ENCODE peak calls at places on chromosomes 5 and 9, in seven cellular contexts. One of them, this sample, is unnamed.

GRCh38 chr9:81855538-81855937 is 72.7 kb upstream of the SPATA31D4 start:
- DNase-seq in stomach: no peak
- DNase-seq in right lobe of liver: no peak
- DNase-seq in Karpas-422: no peak
- DNase-seq in GM12878: no peak
- DNase-seq in body of pancreas: no peak
- DNase-seq in HepG2: no peak
- DNase-seq in this sample: no peak

GRCh38 chr9:107034831-107035230 is 171.9 kb downstream of the ZNF462 start:
- DNase-seq in body of pancreas: no peak
- DNase-seq in stomach: no peak
- DNase-seq in Karpas-422: no peak
- DNase-seq in HepG2: no peak
- DNase-seq in right lobe of liver: no peak
- DNase-seq in GM12878: peak; percentile 53
- DNase-seq in this sample: no peak

GRCh38 chr9:72383978-72384709 is 19.1 kb upstream of the ZFAND5 start:
- DNase-seq in body of pancreas: no peak
- DNase-seq in right lobe of liver: no peak
- DNase-seq in HepG2: no peak
- DNase-seq in Karpas-422: no peak
- DNase-seq in stomach: no peak
- DNase-seq in GM12878: no peak
- DNase-seq in this sample: no peak

GRCh38 chr9:19102181-19102630 is 498 bp downstream of the HAUS6 start:
- DNase-seq in HepG2: peak; percentile 62
- DNase-seq in body of pancreas: peak; percentile 31
- DNase-seq in stomach: no peak
- DNase-seq in right lobe of liver: peak; percentile 54
- DNase-seq in Karpas-422: peak; percentile 76
- DNase-seq in GM12878: no peak
- DNase-seq in this sample: no peak

GRCh38 chr5:159786901-159787691 is 129.2 kb upstream of the ADRA1B start:
- DNase-seq in body of pancreas: no peak
- DNase-seq in stomach: no peak
- DNase-seq in GM12878: no peak
- DNase-seq in HepG2: no peak
- DNase-seq in right lobe of liver: no peak
- DNase-seq in Karpas-422: no peak
- DNase-seq in this sample: no peak

GRCh38 chr5:122942164-122942914 is 94.2 kb downstream of the PPIC start:
- DNase-seq in stomach: no peak
- DNase-seq in right lobe of liver: no peak
- DNase-seq in Karpas-422: no peak
- DNase-seq in HepG2: no peak
- DNase-seq in body of pancreas: no peak
- DNase-seq in GM12878: no peak
- DNase-seq in this sample: no peak

GRCh38 chr5:177366528-177367322 is 9.0 kb downstream of the RGS14 start:
- DNase-seq in GM12878: no peak
- DNase-seq in stomach: peak; percentile 93
- DNase-seq in HepG2: peak; percentile 75
- DNase-seq in body of pancreas: peak; percentile 95
- DNase-seq in right lobe of liver: peak; percentile 97
- DNase-seq in Karpas-422: peak; percentile 73
- DNase-seq in this sample: no peak

GRCh38 chr9:109176963-109177362 is 9.9 kb upstream of the FRRS1L start:
- DNase-seq in HepG2: no peak
- DNase-seq in GM12878: no peak
- DNase-seq in right lobe of liver: no peak
- DNase-seq in body of pancreas: no peak
- DNase-seq in Karpas-422: no peak
- DNase-seq in stomach: no peak
- DNase-seq in this sample: no peak

GRCh38 chr9:79976501-79977444 is 405.0 kb downstream of the TLE4 start:
- DNase-seq in GM12878: no peak
- DNase-seq in right lobe of liver: no peak
- DNase-seq in stomach: no peak
- DNase-seq in body of pancreas: no peak
- DNase-seq in HepG2: no peak
- DNase-seq in Karpas-422: no peak
- DNase-seq in this sample: no peak

GRCh38 chr5:128905225-128906110 is 59.8 kb upstream of the SLC27A6 start:
- DNase-seq in right lobe of liver: no peak
- DNase-seq in stomach: no peak
- DNase-seq in body of pancreas: peak; percentile 38
- DNase-seq in HepG2: peak; percentile 34
- DNase-seq in GM12878: no peak
- DNase-seq in Karpas-422: peak; percentile 81
- DNase-seq in this sample: peak; percentile 15

GRCh38 chr5:140801494-140801841 is 611 bp downstream of the PCDHA3 start:
- DNase-seq in right lobe of liver: no peak
- DNase-seq in HepG2: no peak
- DNase-seq in body of pancreas: no peak
- DNase-seq in stomach: no peak
- DNase-seq in GM12878: no peak
- DNase-seq in Karpas-422: no peak
- DNase-seq in this sample: no peak

GRCh38 chr9:129458155-129458661 is 162.7 kb downstream of the C9orf50 start:
- DNase-seq in right lobe of liver: peak; percentile 72
- DNase-seq in stomach: peak; percentile 60
- DNase-seq in body of pancreas: no peak
- DNase-seq in HepG2: peak; percentile 51
- DNase-seq in Karpas-422: no peak
- DNase-seq in GM12878: peak; percentile 24
- DNase-seq in this sample: peak; percentile 46

GRCh38 chr9:4572184-4572826 is 82.0 kb downstream of the SLC1A1 start:
- DNase-seq in body of pancreas: no peak
- DNase-seq in Karpas-422: no peak
- DNase-seq in stomach: no peak
- DNase-seq in right lobe of liver: no peak
- DNase-seq in HepG2: no peak
- DNase-seq in GM12878: no peak
- DNase-seq in this sample: no peak

GRCh38 chr9:135410831-135411473 is 68.6 kb upstream of the PPP1R26 start:
- DNase-seq in stomach: no peak
- DNase-seq in right lobe of liver: no peak
- DNase-seq in Karpas-422: no peak
- DNase-seq in GM12878: no peak
- DNase-seq in body of pancreas: no peak
- DNase-seq in HepG2: peak; percentile 7
- DNase-seq in this sample: no peak

GRCh38 chr5:51892680-51893079 is 509.4 kb downstream of the ISL1 start:
- DNase-seq in GM12878: no peak
- DNase-seq in Karpas-422: no peak
- DNase-seq in HepG2: no peak
- DNase-seq in body of pancreas: no peak
- DNase-seq in stomach: no peak
- DNase-seq in right lobe of liver: no peak
- DNase-seq in this sample: no peak

GRCh38 chr9:103242025-103242424 is 246.9 kb downstream of the CYLC2 start:
- DNase-seq in Karpas-422: no peak
- DNase-seq in stomach: no peak
- DNase-seq in body of pancreas: no peak
- DNase-seq in GM12878: no peak
- DNase-seq in HepG2: no peak
- DNase-seq in right lobe of liver: no peak
- DNase-seq in this sample: no peak

GRCh38 chr9:111839981-111840380 is 45.2 kb upstream of the SHOC1 start:
- DNase-seq in stomach: no peak
- DNase-seq in body of pancreas: no peak
- DNase-seq in Karpas-422: no peak
- DNase-seq in HepG2: no peak
- DNase-seq in GM12878: no peak
- DNase-seq in right lobe of liver: no peak
- DNase-seq in this sample: no peak

GRCh38 chr9:20243866-20244647 is 378.2 kb downstream of the MLLT3 start:
- DNase-seq in body of pancreas: no peak
- DNase-seq in right lobe of liver: no peak
- DNase-seq in stomach: no peak
- DNase-seq in GM12878: no peak
- DNase-seq in HepG2: no peak
- DNase-seq in Karpas-422: peak; percentile 81
- DNase-seq in this sample: no peak

GRCh38 chr5:19987594-19988345 is at the start of gene CDH18:
- DNase-seq in right lobe of liver: no peak
- DNase-seq in HepG2: no peak
- DNase-seq in Karpas-422: no peak
- DNase-seq in GM12878: no peak
- DNase-seq in stomach: peak; percentile 40
- DNase-seq in body of pancreas: peak; percentile 59
- DNase-seq in this sample: no peak

GRCh38 chr9:129875687-129876395 is 40.6 kb downstream of the USP20 start:
- DNase-seq in right lobe of liver: no peak
- DNase-seq in stomach: no peak
- DNase-seq in GM12878: no peak
- DNase-seq in HepG2: no peak
- DNase-seq in body of pancreas: no peak
- DNase-seq in Karpas-422: no peak
- DNase-seq in this sample: no peak

GRCh38 chr5:163379298-163380155 is 57.9 kb upstream of the CCNG1 start:
- DNase-seq in stomach: no peak
- DNase-seq in body of pancreas: no peak
- DNase-seq in GM12878: no peak
- DNase-seq in Karpas-422: no peak
- DNase-seq in right lobe of liver: no peak
- DNase-seq in HepG2: peak; percentile 44
- DNase-seq in this sample: no peak

DNA sequence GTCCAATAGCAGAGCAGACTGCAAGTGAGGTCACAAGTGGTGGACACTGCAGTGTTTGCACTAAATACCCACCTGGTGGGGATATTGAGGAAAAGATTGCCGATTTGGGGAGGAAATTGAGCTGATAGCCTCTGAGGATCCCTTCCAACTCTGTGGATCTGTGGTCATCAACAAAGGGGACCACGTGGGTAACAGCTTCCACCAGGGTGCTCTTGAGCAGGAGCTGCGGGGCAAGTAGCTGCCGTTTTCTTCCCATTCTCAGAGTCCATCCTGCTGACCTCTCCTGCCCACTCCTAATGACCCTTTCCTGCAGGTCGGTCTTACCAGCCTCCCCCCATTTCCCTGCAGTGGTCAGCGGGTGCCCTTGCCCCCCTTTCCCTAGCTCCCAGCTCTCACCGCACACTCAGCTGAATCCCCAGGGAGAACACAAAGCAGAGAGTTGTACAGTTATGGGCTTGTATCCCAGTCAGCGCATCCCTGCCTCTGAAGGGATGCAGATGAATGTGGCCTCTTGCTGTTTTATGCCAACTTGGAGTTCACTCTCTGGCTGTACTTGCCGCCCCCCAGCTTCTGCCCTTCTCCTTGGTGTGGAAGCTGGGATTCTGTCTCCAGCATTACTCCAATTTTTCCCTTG is 18.0 kb downstream of the DAPK1 start:
- DNase-seq in HepG2: no peak
- DNase-seq in right lobe of liver: no peak
- DNase-seq in Karpas-422: no peak
- DNase-seq in body of pancreas: no peak
- DNase-seq in GM12878: no peak
- DNase-seq in stomach: no peak
- DNase-seq in this sample: no peak
- H3K27me3 ChIP-seq in HepG2: no peaks in the 10 kb centered on the region
- H3K27me3 ChIP-seq in right lobe of liver: no peaks in the 10 kb centered on the region
- H3K27me3 ChIP-seq in Karpas-422: no peaks in the 10 kb centered on the region
- H3K27me3 ChIP-seq in body of pancreas: no peaks in the 10 kb centered on the region
- H3K27me3 ChIP-seq in GM12878: no peaks in the 10 kb centered on the region
- H3K27me3 ChIP-seq in stomach: no peaks in the 10 kb centered on the region
- H3K27me3 ChIP-seq in this sample: no peaks in the 10 kb centered on the region

GRCh38 chr9:122125891-122126331 is 32.8 kb upstream of the TTLL11 start:
- DNase-seq in Karpas-422: no peak
- DNase-seq in right lobe of liver: no peak
- DNase-seq in body of pancreas: no peak
- DNase-seq in HepG2: peak; percentile 50
- DNase-seq in stomach: no peak
- DNase-seq in GM12878: no peak
- DNase-seq in this sample: no peak
- H3K4me3 ChIP-seq in Karpas-422: no peak overlapping the region
- H3K4me3 ChIP-seq in right lobe of liver: no peak overlapping the region
- H3K4me3 ChIP-seq in body of pancreas: no peak overlapping the region
- H3K4me3 ChIP-seq in HepG2: peak overlapping the region; percentile 64
- H3K4me3 ChIP-seq in stomach: peak overlapping the region; percentile 41
- H3K4me3 ChIP-seq in GM12878: no peak overlapping the region
- H3K4me3 ChIP-seq in this sample: no peak overlapping the region

GRCh38 chr5:73448451-73449136 is at the start of gene FOXD1:
- DNase-seq in stomach: peak; percentile 45
- DNase-seq in Karpas-422: peak; percentile 79
- DNase-seq in body of pancreas: no peak
- DNase-seq in right lobe of liver: no peak
- DNase-seq in GM12878: no peak
- DNase-seq in HepG2: peak; percentile 32
- DNase-seq in this sample: peak; percentile 49

GRCh38 chr5:73448072-73448432 is 525 bp downstream of the FOXD1 start:
- DNase-seq in right lobe of liver: no peak
- DNase-seq in HepG2: no peak
- DNase-seq in Karpas-422: no peak
- DNase-seq in GM12878: no peak
- DNase-seq in body of pancreas: no peak
- DNase-seq in stomach: no peak
- DNase-seq in this sample: no peak

GRCh38 chr5:73445708-73446630 is 2.6 kb downstream of the FOXD1 start:
- DNase-seq in Karpas-422: no peak
- DNase-seq in right lobe of liver: no peak
- DNase-seq in body of pancreas: no peak
- DNase-seq in HepG2: no peak
- DNase-seq in GM12878: no peak
- DNase-seq in stomach: no peak
- DNase-seq in this sample: no peak

GRCh38 chr5:73447234-73448071 is 1.1 kb downstream of the FOXD1 start:
- DNase-seq in body of pancreas: no peak
- DNase-seq in stomach: no peak
- DNase-seq in HepG2: no peak
- DNase-seq in GM12878: no peak
- DNase-seq in Karpas-422: peak; percentile 57
- DNase-seq in right lobe of liver: no peak
- DNase-seq in this sample: no peak

GRCh38 chr5:73446631-73447233 is 1.8 kb downstream of the FOXD1 start:
- DNase-seq in HepG2: no peak
- DNase-seq in body of pancreas: no peak
- DNase-seq in right lobe of liver: no peak
- DNase-seq in stomach: no peak
- DNase-seq in GM12878: no peak
- DNase-seq in Karpas-422: no peak
- DNase-seq in this sample: no peak
- H3K27me3 ChIP-seq in HepG2: peaks cover 83% of the 10 kb centered on the region
- H3K27me3 ChIP-seq in body of pancreas: peaks cover 77% of the 10 kb centered on the region
- H3K27me3 ChIP-seq in right lobe of liver: peaks cover 35% of the 10 kb centered on the region
- H3K27me3 ChIP-seq in stomach: peaks cover 98% of the 10 kb centered on the region
- H3K27me3 ChIP-seq in GM12878: peaks cover 14% of the 10 kb centered on the region
- H3K27me3 ChIP-seq in Karpas-422: no peaks in the 10 kb centered on the region
- H3K27me3 ChIP-seq in this sample: peaks cover 4% of the 10 kb centered on the region

DNA sequence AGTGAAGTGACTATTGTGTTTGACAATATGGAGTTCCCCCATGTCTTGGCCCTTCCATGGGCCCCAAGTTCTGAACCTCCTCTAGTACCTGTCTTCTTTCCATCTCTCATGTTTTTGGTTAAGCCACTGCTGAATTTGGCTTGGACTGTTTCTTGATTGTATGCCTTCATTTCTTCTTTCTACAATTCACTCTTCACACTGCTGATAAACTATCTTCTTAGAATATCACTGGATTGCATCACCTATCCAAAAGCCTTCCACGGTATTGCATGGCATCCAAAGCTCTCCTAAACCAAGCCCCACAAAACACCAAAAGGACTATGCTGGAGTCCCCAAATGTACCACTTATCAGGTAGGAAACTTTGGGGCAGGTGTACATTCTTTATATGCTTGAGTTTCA is 4.3 kb upstream of the POC5 start:
- DNase-seq in stomach: no peak
- DNase-seq in right lobe of liver: no peak
- DNase-seq in Karpas-422: no peak
- DNase-seq in HepG2: no peak
- DNase-seq in body of pancreas: no peak
- DNase-seq in GM12878: no peak
- DNase-seq in this sample: no peak
- H3K4me3 ChIP-seq in stomach: no peak overlapping the region
- H3K4me3 ChIP-seq in right lobe of liver: no peak overlapping the region
- H3K4me3 ChIP-seq in Karpas-422: no peak overlapping the region
- H3K4me3 ChIP-seq in HepG2: no peak overlapping the region
- H3K4me3 ChIP-seq in body of pancreas: no peak overlapping the region
- H3K4me3 ChIP-seq in GM12878: no peak overlapping the region
- H3K4me3 ChIP-seq in this sample: no peak overlapping the region